ENCODE peak calls at places on chromosomes 11 and 22, in eight cellular contexts. W, T, X, J, B, F, O and D are unnamed samples.
A peak's percentile ranks its signal among the peaks of the same experiment; 100 is the strongest.

GRCh38 chr11:79011357-79011756 is 429.5 kb downstream of the TENM4 start:
- DNase-seq in W (no peak), T (no peak), X (no peak), J (no peak), B (no peak), F (no peak), O (no peak), D (no peak)

GRCh38 chr11:91560434-91560833 is 664.2 kb upstream of the FAT3 start:
- DNase-seq in W (no peak), T (no peak), X (no peak), J (no peak), B (no peak), F (no peak), O (no peak), D (no peak)

GRCh38 chr11:29012507-29012906 is 904.3 kb downstream of the METTL15 start:
- DNase-seq in W (no peak), T (no peak), X (no peak), J (no peak), B (no peak), F (no peak), O (no peak), D (no peak)

GRCh38 chr11:19664896-19665548 is 47.6 kb upstream of the NAV2 start:
- DNase-seq in W (no peak), T (no peak), X (no peak), J (no peak), B (no peak), F (no peak), O (no peak), D (no peak)

GRCh38 chr11:16871368-16871767 is 132.9 kb downstream of the C11orf58 start:
- DNase-seq in W (no peak), T (no peak), X (peak; percentile 21), J (no peak), B (no peak), F (no peak), O (no peak), D (no peak)

GRCh38 chr11:3020011-3020410 is 27.9 kb upstream of the NAP1L4 start:
- DNase-seq in W (no peak), T (no peak), X (no peak), J (no peak), B (no peak), F (no peak), O (no peak), D (no peak)

GRCh38 chr11:114366331-114367243 is 33.7 kb downstream of the C11orf71 start:
- DNase-seq in W (peak; percentile 54), T (no peak), X (peak; percentile 63), J (no peak), B (no peak), F (no peak), O (no peak), D (no peak)

GRCh38 chr11:118295199-118295598 is 9.3 kb upstream of the CD3E start:
- DNase-seq in W (no peak), T (no peak), X (no peak), J (no peak), B (no peak), F (no peak), O (no peak), D (no peak)

GRCh38 chr11:64745219-64745522 is 1.2 kb upstream of the RASGRP2 start:
- DNase-seq in W (no peak), T (peak; percentile 94), X (no peak), J (peak; percentile 76), B (no peak), F (no peak), O (peak; percentile 89), D (peak; percentile 87)

GRCh38 chr11:19956228-19956627 is 204.0 kb downstream of the DBX1 start:
- DNase-seq in W (no peak), T (no peak), X (no peak), J (peak; percentile 59), B (no peak), F (no peak), O (no peak), D (no peak)

GRCh38 chr11:69966583-69966835 is 111.6 kb upstream of the ANO1 start:
- DNase-seq in W (no peak), T (no peak), X (no peak), J (no peak), B (no peak), F (no peak), O (no peak), D (no peak)

GRCh38 chr11:35066783-35067476 is 72.0 kb upstream of the CD44 start:
- DNase-seq in W (no peak), T (no peak), X (no peak), J (no peak), B (no peak), F (no peak), O (no peak), D (peak; percentile 66)

GRCh38 chr11:65501005-65501529 is 2.2 kb downstream of the MALAT1 start:
- DNase-seq in W (no peak), T (no peak), X (no peak), J (no peak), B (no peak), F (no peak), O (no peak), D (no peak)

GRCh38 chr11:22521226-22521625 is 104.4 kb downstream of the FANCF start:
- DNase-seq in W (no peak), T (no peak), X (peak; percentile 14), J (no peak), B (no peak), F (no peak), O (no peak), D (no peak)

GRCh38 chr11:16148301-16148787 is 208.0 kb downstream of the SOX6 start:
- DNase-seq in W (no peak), T (no peak), X (no peak), J (no peak), B (no peak), F (no peak), O (no peak), D (no peak)

GRCh38 chr11:37984991-37985390 is 1387.0 kb upstream of the RAG2 start:
- DNase-seq in W (no peak), T (no peak), X (no peak), J (no peak), B (no peak), F (no peak), O (no peak), D (no peak)

GRCh38 chr22:23536821-23537345 is 43.2 kb downstream of the IGLL1 start:
- DNase-seq in W (no peak), T (no peak), X (no peak), J (peak; percentile 32), B (no peak), F (no peak), O (no peak), D (no peak)

GRCh38 chr11:92852946-92853345 is 116.5 kb upstream of the MTNR1B start:
- DNase-seq in W (no peak), T (no peak), X (no peak), J (no peak), B (no peak), F (no peak), O (no peak), D (no peak)

GRCh38 chr11:111665779-111666178 is 63.5 kb downstream of the SIK2 start:
- DNase-seq in W (peak; percentile 8), T (no peak), X (peak; percentile 65), J (no peak), B (no peak), F (no peak), O (no peak), D (peak; percentile 31)

GRCh38 chr11:33772300-33772699 is 2.0 kb downstream of the FBXO3 start:
- DNase-seq in W (no peak), T (no peak), X (no peak), J (no peak), B (no peak), F (no peak), O (no peak), D (no peak)

GRCh38 chr22:35419756-35420155 is 19.8 kb downstream of the MCM5 start:
- DNase-seq in W (no peak), T (no peak), X (no peak), J (no peak), B (no peak), F (no peak), O (no peak), D (no peak)

GRCh38 chr22:37421468-37421877 is 5.8 kb downstream of the ELFN2 start:
- DNase-seq in W (no peak), T (no peak), X (no peak), J (no peak), B (no peak), F (no peak), O (no peak), D (no peak)

GRCh38 chr11:19853016-19853415 is 140.4 kb downstream of the NAV2 start:
- DNase-seq in W (no peak), T (no peak), X (no peak), J (no peak), B (no peak), F (no peak), O (no peak), D (no peak)

GRCh38 chr11:12602421-12602820 is 71.8 kb upstream of the TEAD1 start:
- DNase-seq in W (no peak), T (no peak), X (no peak), J (no peak), B (no peak), F (no peak), O (no peak), D (no peak)

GRCh38 chr22:40485813-40486610 is 115.6 kb downstream of the SGSM3 start:
- DNase-seq in W (no peak), T (no peak), X (no peak), J (no peak), B (no peak), F (no peak), O (peak; percentile 80), D (no peak)

GRCh38 chr11:86248609-86249008 is 4.1 kb downstream of the EED start:
- DNase-seq in W (no peak), T (no peak), X (no peak), J (no peak), B (no peak), F (no peak), O (no peak), D (no peak)

GRCh38 chr22:23834830-23835772 is 3.7 kb downstream of the DERL3 start:
- DNase-seq in W (no peak), T (no peak), X (no peak), J (peak; percentile 70), B (no peak), F (peak; percentile 63), O (peak; percentile 87), D (no peak)

GRCh38 chr11:57751676-57752253 is at the start of gene BTBD18:
- DNase-seq in W (no peak), T (no peak), X (peak; percentile 38), J (no peak), B (no peak), F (no peak), O (no peak), D (peak; percentile 81)

GRCh38 chr11:87463486-87464102 is 425.9 kb downstream of the TMEM135 start:
- DNase-seq in W (no peak), T (no peak), X (peak; percentile 15), J (no peak), B (no peak), F (no peak), O (no peak), D (peak; percentile 50)

GRCh38 chr11:47689480-47689879 is 25.7 kb downstream of the AGBL2 start:
- DNase-seq in W (no peak), T (no peak), X (no peak), J (no peak), B (no peak), F (no peak), O (no peak), D (no peak)

GRCh38 chr11:8838248-8838647 is 72.7 kb upstream of the AKIP1 start:
- DNase-seq in W (no peak), T (no peak), X (no peak), J (peak; percentile 10), B (no peak), F (no peak), O (no peak), D (no peak)

GRCh38 chr11:3684787-3685186 is 13.6 kb upstream of the CHRNA10 start:
- DNase-seq in W (no peak), T (no peak), X (no peak), J (no peak), B (no peak), F (no peak), O (no peak), D (no peak)

GRCh38 chr22:50698546-50698945 is 25.9 kb downstream of the SHANK3 start:
- DNase-seq in W (no peak), T (no peak), X (no peak), J (no peak), B (no peak), F (no peak), O (peak; percentile 39), D (no peak)